ENCODE peak calls at places on chromosome 11, in four cellular contexts. One of them, this sample, is unnamed.

GRCh38 chr11:124199702-124200101 is 16.6 kb downstream of the OR10D3 start:
- DNase-seq in HepG2: no peak
- DNase-seq in K562: no peak
- DNase-seq in Panc1: no peak
- DNase-seq in this sample: no peak

GRCh38 chr11:66003291-66003690 is 988 bp downstream of the BANF1 start:
- DNase-seq in HepG2: no peak
- DNase-seq in K562: no peak
- DNase-seq in Panc1: no peak
- DNase-seq in this sample: no peak

GRCh38 chr11:131749100-131749499 is 378.7 kb downstream of the NTM start:
- DNase-seq in K562: no peak
- DNase-seq in Panc1: no peak
- DNase-seq in HepG2: no peak
- DNase-seq in this sample: no peak

GRCh38 chr11:34345991-34346480 is 11.8 kb downstream of the ABTB2 start:
- DNase-seq in Panc1: no peak
- DNase-seq in K562: no peak
- DNase-seq in HepG2: no peak
- DNase-seq in this sample: no peak

GRCh38 chr11:122690801-122691649 is 35.5 kb downstream of the UBASH3B start:
- DNase-seq in Panc1: no peak
- DNase-seq in HepG2: no peak
- DNase-seq in K562: no peak
- DNase-seq in this sample: no peak

GRCh38 chr11:14125529-14125928 is 163.0 kb downstream of the SPON1 start:
- DNase-seq in HepG2: no peak
- DNase-seq in K562: no peak
- DNase-seq in Panc1: no peak
- DNase-seq in this sample: peak; percentile 36

GRCh38 chr11:58957922-58958321 is 18.6 kb downstream of the GLYATL1 start:
- DNase-seq in HepG2: no peak
- DNase-seq in K562: no peak
- DNase-seq in Panc1: no peak
- DNase-seq in this sample: no peak

GRCh38 chr11:114304969-114305368 is 8.8 kb downstream of the NNMT start:
- DNase-seq in Panc1: no peak
- DNase-seq in HepG2: no peak
- DNase-seq in K562: no peak
- DNase-seq in this sample: no peak

GRCh38 chr11:45176996-45177395 is 30.6 kb downstream of the PRDM11 start:
- DNase-seq in Panc1: no peak
- DNase-seq in HepG2: no peak
- DNase-seq in K562: no peak
- DNase-seq in this sample: no peak

GRCh38 chr11:105202844-105203548 is 63.4 kb upstream of the CARD18 start:
- DNase-seq in HepG2: peak; percentile 96
- DNase-seq in K562: no peak
- DNase-seq in Panc1: no peak
- DNase-seq in this sample: peak; percentile 36

GRCh38 chr11:20397281-20397680 is 9.8 kb downstream of the PRMT3 start:
- DNase-seq in HepG2: peak; percentile 35
- DNase-seq in Panc1: no peak
- DNase-seq in K562: peak; percentile 24
- DNase-seq in this sample: peak; percentile 36

GRCh38 chr11:17861036-17861755 is 126.6 kb downstream of the KCNC1 start:
- DNase-seq in Panc1: no peak
- DNase-seq in HepG2: no peak
- DNase-seq in K562: no peak
- DNase-seq in this sample: no peak

GRCh38 chr11:2777871-2778629 is 78.3 kb upstream of the KCNQ1OT1 start:
- DNase-seq in Panc1: no peak
- DNase-seq in K562: no peak
- DNase-seq in HepG2: no peak
- DNase-seq in this sample: no peak

GRCh38 chr11:76598426-76598839 is 72.1 kb downstream of the LRRC32 start:
- DNase-seq in Panc1: peak; percentile 24
- DNase-seq in K562: peak; percentile 49
- DNase-seq in HepG2: peak; percentile 31
- DNase-seq in this sample: peak; percentile 7

GRCh38 chr11:1292644-1293618 is 16.5 kb downstream of the TOLLIP start:
- DNase-seq in HepG2: no peak
- DNase-seq in K562: no peak
- DNase-seq in Panc1: no peak
- DNase-seq in this sample: no peak

GRCh38 chr11:43756575-43756974 is 76.0 kb downstream of the HSD17B12 start:
- DNase-seq in Panc1: no peak
- DNase-seq in K562: no peak
- DNase-seq in HepG2: no peak
- DNase-seq in this sample: no peak

GRCh38 chr11:35792846-35793192 is 130.2 kb downstream of the TRIM44 start:
- DNase-seq in Panc1: no peak
- DNase-seq in K562: no peak
- DNase-seq in HepG2: no peak
- DNase-seq in this sample: no peak

GRCh38 chr11:50174189-50174588 is 141.5 kb downstream of the OR4C45 start:
- DNase-seq in Panc1: peak; percentile 8
- DNase-seq in K562: no peak
- DNase-seq in HepG2: no peak
- DNase-seq in this sample: no peak

GRCh38 chr11:71302534-71302909 is 50.1 kb upstream of the SHANK2 start:
- DNase-seq in HepG2: no peak
- DNase-seq in Panc1: no peak
- DNase-seq in K562: no peak
- DNase-seq in this sample: no peak

GRCh38 chr11:93271596-93271995 is 58.9 kb upstream of the DEUP1 start:
- DNase-seq in K562: no peak
- DNase-seq in Panc1: no peak
- DNase-seq in HepG2: no peak
- DNase-seq in this sample: no peak

GRCh38 chr11:16860632-16861031 is 122.2 kb downstream of the C11orf58 start:
- DNase-seq in Panc1: no peak
- DNase-seq in K562: peak; percentile 46
- DNase-seq in HepG2: no peak
- DNase-seq in this sample: no peak

GRCh38 chr11:75369846-75370245 is 18.4 kb upstream of the ARRB1 start:
- DNase-seq in K562: no peak
- DNase-seq in Panc1: no peak
- DNase-seq in HepG2: no peak
- DNase-seq in this sample: no peak

GRCh38 chr11:75376175-75376574 is 23.1 kb upstream of the RPS3 start:
- DNase-seq in HepG2: no peak
- DNase-seq in K562: peak; percentile 45
- DNase-seq in Panc1: no peak
- DNase-seq in this sample: no peak

GRCh38 chr11:75375626-75376025 is 23.7 kb upstream of the RPS3 start:
- DNase-seq in K562: no peak
- DNase-seq in Panc1: no peak
- DNase-seq in HepG2: no peak
- DNase-seq in this sample: no peak

GRCh38 chr11:75374646-75375045 is 23.2 kb upstream of the ARRB1 start:
- DNase-seq in Panc1: no peak
- DNase-seq in HepG2: no peak
- DNase-seq in K562: no peak
- DNase-seq in this sample: no peak

DNA sequence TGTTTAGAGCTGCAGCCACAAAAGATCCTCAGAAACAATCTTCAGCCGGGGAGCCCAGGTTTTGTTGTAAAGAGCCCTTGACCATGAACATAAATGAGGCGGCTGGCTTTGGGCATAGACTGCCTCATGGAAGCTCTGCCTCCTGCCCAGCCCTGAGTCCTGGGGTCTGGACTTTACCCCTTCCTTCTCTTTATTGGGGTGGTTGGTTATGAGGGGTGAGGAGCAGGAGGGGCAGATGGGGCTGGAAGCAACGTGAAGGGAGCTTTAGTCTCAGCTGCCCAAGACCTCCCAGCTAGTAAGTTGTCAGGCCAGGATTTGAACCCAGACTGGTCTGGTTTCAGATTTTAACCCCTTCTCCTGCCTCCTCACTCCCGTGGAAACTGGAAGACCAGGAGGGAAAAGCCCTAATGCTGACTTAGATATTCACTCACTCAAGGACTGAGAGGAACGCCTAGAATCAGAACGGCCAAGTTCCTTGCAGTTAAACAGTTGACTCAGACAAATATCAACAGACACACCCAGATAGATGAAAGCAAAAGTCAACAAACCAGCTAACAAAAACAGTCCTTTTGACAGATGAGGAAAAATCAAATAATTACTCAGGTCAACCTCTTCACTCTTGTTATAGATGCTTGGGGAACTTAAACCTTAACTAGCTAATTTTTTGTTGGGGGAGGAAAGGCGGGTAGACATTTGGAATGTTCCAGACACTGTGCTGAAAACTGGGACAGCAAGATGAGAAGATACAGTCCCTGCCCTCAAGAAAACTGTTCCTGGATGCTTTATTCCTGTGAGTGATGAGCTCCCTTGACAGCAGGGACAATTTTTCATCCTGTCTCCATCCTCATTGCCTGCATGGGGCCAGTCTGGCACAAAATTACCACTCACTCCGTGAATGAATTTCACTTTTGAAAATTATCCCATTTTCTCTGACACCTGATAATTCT is 20.7 kb upstream of the ARRB1 start:
- DNase-seq in HepG2: peak; percentile 65
- DNase-seq in K562: no peak
- DNase-seq in Panc1: peak; percentile 76
- DNase-seq in this sample: no peak
- H3K27ac ChIP-seq in HepG2: no peak overlapping the region
- H3K27ac ChIP-seq in K562: no peak overlapping the region
- H3K27ac ChIP-seq in Panc1: peak overlapping the region; percentile 83
- H3K27ac ChIP-seq in this sample: no peak overlapping the region

DNA sequence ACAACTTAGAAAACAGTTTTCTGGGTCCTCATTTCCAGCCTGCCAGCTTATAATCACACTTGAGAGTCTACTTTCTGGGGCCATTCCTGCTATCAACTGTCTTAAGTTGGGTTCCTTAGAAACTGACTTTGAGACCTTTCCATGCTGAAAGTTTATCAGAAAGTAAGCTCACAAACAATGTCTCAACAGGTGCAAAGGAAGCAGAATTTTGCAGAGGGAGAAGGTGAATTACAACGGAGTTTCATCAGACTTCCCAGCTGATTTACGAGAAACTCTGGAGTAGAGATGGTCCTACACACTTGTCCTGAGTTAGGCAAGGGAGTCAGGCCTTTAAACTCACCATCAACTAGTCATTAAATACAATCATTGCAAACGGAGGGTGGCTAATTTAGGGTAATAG is 4.7 kb upstream of the OR52I2 start:
- DNase-seq in HepG2: no peak
- DNase-seq in Panc1: no peak
- DNase-seq in K562: no peak
- DNase-seq in this sample: no peak
- TF ChIP-seq TCF7L2 in HepG2: no peak
- TF ChIP-seq TCF7L2 in Panc1: no peak
- TF ChIP-seq TCF7L2 in K562: no peak
- TF ChIP-seq TCF7L2 in this sample: no peak

GRCh38 chr11:69703711-69704507 is at the start of gene FGF19:
- DNase-seq in HepG2: no peak
- DNase-seq in Panc1: no peak
- DNase-seq in K562: no peak
- DNase-seq in this sample: no peak

GRCh38 chr11:69705901-69706787 is 2.3 kb upstream of the FGF19 start:
- DNase-seq in Panc1: no peak
- DNase-seq in K562: no peak
- DNase-seq in HepG2: peak; percentile 46
- DNase-seq in this sample: no peak

GRCh38 chr11:69705246-69705856 is 1.5 kb upstream of the FGF19 start:
- DNase-seq in HepG2: no peak
- DNase-seq in Panc1: no peak
- DNase-seq in K562: no peak
- DNase-seq in this sample: no peak

GRCh38 chr11:69702769-69703510 is 882 bp downstream of the FGF19 start:
- DNase-seq in K562: no peak
- DNase-seq in HepG2: no peak
- DNase-seq in Panc1: no peak
- DNase-seq in this sample: no peak

DNA sequence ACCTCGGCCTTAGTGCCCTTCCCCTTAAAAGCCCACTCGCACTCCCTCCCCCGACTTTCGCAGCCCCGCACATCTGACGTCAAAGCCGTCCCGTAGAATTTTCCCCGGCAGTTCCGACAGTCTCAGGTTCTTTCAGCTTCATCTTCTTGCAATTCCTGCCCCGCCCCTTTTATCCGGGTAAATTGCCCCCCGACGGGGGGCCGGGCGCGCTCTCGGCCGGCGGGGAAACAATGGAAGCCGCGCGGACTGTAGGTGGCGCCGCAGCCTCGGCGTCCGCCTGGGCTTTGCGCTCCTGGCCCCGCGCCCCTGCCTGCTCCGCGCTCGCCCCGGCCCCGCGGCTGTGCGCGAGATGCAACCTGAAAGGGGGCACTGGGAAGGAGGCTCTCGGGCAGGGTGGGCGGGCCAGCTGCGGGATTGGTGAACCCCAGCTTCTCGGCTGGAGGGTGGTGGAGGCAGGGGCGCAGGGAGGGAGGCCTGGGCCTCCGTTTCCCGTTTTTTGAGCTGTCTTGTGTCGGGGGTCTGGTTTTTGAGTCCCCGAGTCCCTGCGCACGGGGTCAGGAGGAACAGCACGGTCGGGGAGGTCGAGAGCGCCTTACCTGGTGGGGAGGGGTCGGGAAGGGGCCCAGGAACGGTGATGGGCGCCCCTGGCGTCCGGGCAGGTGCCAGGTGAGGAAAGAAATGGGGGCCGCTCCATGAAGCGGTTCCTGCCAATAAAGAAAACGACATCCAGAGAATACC is 855 bp upstream of the FGF19 start:
- DNase-seq in Panc1: no peak
- DNase-seq in HepG2: no peak
- DNase-seq in K562: peak; percentile 58
- DNase-seq in this sample: no peak
- H3K27ac ChIP-seq in Panc1: no peak overlapping the region
- H3K27ac ChIP-seq in HepG2: no peak overlapping the region
- H3K27ac ChIP-seq in K562: no peak overlapping the region
- H3K27ac ChIP-seq in this sample: peak overlapping the region; percentile 65

GRCh38 chr11:80538040-80538439 is 1097.2 kb upstream of the TENM4 start:
- DNase-seq in Panc1: no peak
- DNase-seq in K562: no peak
- DNase-seq in HepG2: no peak
- DNase-seq in this sample: no peak

GRCh38 chr11:80529722-80530121 is 1088.9 kb upstream of the TENM4 start:
- DNase-seq in K562: no peak
- DNase-seq in Panc1: no peak
- DNase-seq in HepG2: peak; percentile 9
- DNase-seq in this sample: no peak

GRCh38 chr11:80532633-80533232 is 1091.9 kb upstream of the TENM4 start:
- DNase-seq in HepG2: no peak
- DNase-seq in K562: no peak
- DNase-seq in Panc1: no peak
- DNase-seq in this sample: no peak

DNA sequence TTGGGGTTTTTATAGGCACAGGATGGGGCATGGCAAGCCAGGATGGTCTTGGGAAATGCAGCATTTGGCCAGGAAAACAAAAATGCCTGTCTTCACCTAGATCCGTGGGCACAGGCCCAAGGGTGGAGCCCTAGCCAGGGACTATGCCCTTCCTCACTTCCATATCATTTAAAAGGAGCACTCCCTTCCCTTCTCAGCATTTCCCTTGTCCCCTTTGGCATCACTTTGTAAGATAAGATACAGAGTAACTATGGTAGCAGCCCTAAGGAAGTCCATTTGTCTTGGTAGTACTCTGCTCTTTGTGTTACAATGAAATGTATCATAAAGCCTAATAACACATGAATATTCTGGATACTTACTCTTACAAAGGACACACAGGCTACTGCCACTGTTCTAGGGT is 1092.6 kb upstream of the TENM4 start:
- DNase-seq in K562: no peak
- DNase-seq in HepG2: no peak
- DNase-seq in Panc1: no peak
- DNase-seq in this sample: no peak
- TF ChIP-seq TCF7L2 in K562: no peak
- TF ChIP-seq TCF7L2 in HepG2: no peak
- TF ChIP-seq TCF7L2 in Panc1: no peak
- TF ChIP-seq TCF7L2 in this sample: no peak

This sample was measured in HCT116.